ENCODE peak calls at places on chromosomes 13 and 19, in four cellular contexts. One of them, this sample, is unnamed.

GRCh38 chr13:47250141-47250540 is 353.3 kb upstream of the HTR2A start:
- DNase-seq in omental fat pad: no peak
- DNase-seq in cardiac fibroblast: peak; percentile 92
- DNase-seq in Caco-2: no peak
- DNase-seq in this sample: no peak

GRCh38 chr19:8245869-8246835 is 37.0 kb downstream of the CERS4 start:
- DNase-seq in omental fat pad: no peak
- DNase-seq in cardiac fibroblast: no peak
- DNase-seq in Caco-2: peak; percentile 58
- DNase-seq in this sample: no peak

GRCh38 chr19:40673377-40673776 is 17.1 kb downstream of the NUMBL start:
- DNase-seq in omental fat pad: no peak
- DNase-seq in cardiac fibroblast: no peak
- DNase-seq in Caco-2: no peak
- DNase-seq in this sample: no peak

GRCh38 chr19:48810151-48810550 is 678 bp downstream of the BCAT2 start:
- DNase-seq in cardiac fibroblast: no peak
- DNase-seq in Caco-2: no peak
- DNase-seq in omental fat pad: no peak
- DNase-seq in this sample: peak; percentile 31

GRCh38 chr19:5333581-5334365 is 6.8 kb downstream of the PTPRS start:
- DNase-seq in cardiac fibroblast: no peak
- DNase-seq in Caco-2: no peak
- DNase-seq in omental fat pad: no peak
- DNase-seq in this sample: no peak

GRCh38 chr13:51192348-51192747 is 29.9 kb upstream of the FAM124A start:
- DNase-seq in omental fat pad: no peak
- DNase-seq in Caco-2: no peak
- DNase-seq in cardiac fibroblast: peak; percentile 26
- DNase-seq in this sample: no peak

GRCh38 chr19:518292-519231 is 11.3 kb downstream of the TPGS1 start:
- DNase-seq in Caco-2: peak; percentile 84
- DNase-seq in omental fat pad: no peak
- DNase-seq in cardiac fibroblast: peak; percentile 91
- DNase-seq in this sample: no peak

GRCh38 chr13:40794414-40795368 is 5.3 kb downstream of the SLC25A15 start:
- DNase-seq in omental fat pad: no peak
- DNase-seq in Caco-2: no peak
- DNase-seq in cardiac fibroblast: no peak
- DNase-seq in this sample: no peak

GRCh38 chr13:59461411-59461810 is 702.3 kb downstream of the DIAPH3 start:
- DNase-seq in cardiac fibroblast: no peak
- DNase-seq in Caco-2: no peak
- DNase-seq in omental fat pad: no peak
- DNase-seq in this sample: no peak

GRCh38 chr19:38183227-38183914 is 40.7 kb downstream of the DPF1 start:
- DNase-seq in Caco-2: no peak
- DNase-seq in cardiac fibroblast: peak; percentile 35
- DNase-seq in omental fat pad: no peak
- DNase-seq in this sample: no peak

GRCh38 chr19:18762125-18763023 is 28.7 kb downstream of the COMP start:
- DNase-seq in omental fat pad: no peak
- DNase-seq in cardiac fibroblast: peak; percentile 77
- DNase-seq in Caco-2: no peak
- DNase-seq in this sample: no peak

GRCh38 chr13:42174344-42175162 is 97.4 kb upstream of the AKAP11 start:
- DNase-seq in omental fat pad: no peak
- DNase-seq in cardiac fibroblast: no peak
- DNase-seq in Caco-2: no peak
- DNase-seq in this sample: no peak

GRCh38 chr13:20924758-20925394 is 22.3 kb upstream of the XPO4 start:
- DNase-seq in cardiac fibroblast: peak; percentile 92
- DNase-seq in Caco-2: peak; percentile 87
- DNase-seq in omental fat pad: peak; percentile 94
- DNase-seq in this sample: peak; percentile 66

GRCh38 chr19:2231621-2232221 is 4.4 kb downstream of the PLEKHJ1 start:
- DNase-seq in cardiac fibroblast: no peak
- DNase-seq in omental fat pad: no peak
- DNase-seq in Caco-2: no peak
- DNase-seq in this sample: no peak

GRCh38 chr19:13022859-13023636 is 27.8 kb downstream of the NFIX start:
- DNase-seq in cardiac fibroblast: peak; percentile 97
- DNase-seq in omental fat pad: no peak
- DNase-seq in Caco-2: no peak
- DNase-seq in this sample: peak; percentile 77

GRCh38 chr13:113123226-113124150 is 889 bp downstream of the F10 start:
- DNase-seq in Caco-2: no peak
- DNase-seq in omental fat pad: no peak
- DNase-seq in cardiac fibroblast: no peak
- DNase-seq in this sample: no peak

GRCh38 chr13:23980160-23980551 is 82.9 kb upstream of the C1QTNF9B start:
- DNase-seq in Caco-2: peak; percentile 78
- DNase-seq in omental fat pad: peak; percentile 70
- DNase-seq in cardiac fibroblast: peak; percentile 88
- DNase-seq in this sample: peak; percentile 95

GRCh38 chr13:28755546-28755870 is 36.7 kb upstream of the SLC46A3 start:
- DNase-seq in omental fat pad: no peak
- DNase-seq in Caco-2: no peak
- DNase-seq in cardiac fibroblast: no peak
- DNase-seq in this sample: no peak

GRCh38 chr19:47226426-47227346 is 4.3 kb downstream of the BBC3 start:
- DNase-seq in omental fat pad: peak; percentile 54
- DNase-seq in Caco-2: peak; percentile 85
- DNase-seq in cardiac fibroblast: peak; percentile 83
- DNase-seq in this sample: peak; percentile 78
- TF ChIP-seq CTCF in omental fat pad: no peak
- TF ChIP-seq CTCF in Caco-2: no peak
- TF ChIP-seq CTCF in cardiac fibroblast: no peak
- TF ChIP-seq CTCF in this sample: no peak

GRCh38 chr19:57466489-57466888 is 9.5 kb upstream of the VN1R1 start:
- DNase-seq in cardiac fibroblast: no peak
- DNase-seq in omental fat pad: no peak
- DNase-seq in Caco-2: no peak
- DNase-seq in this sample: no peak

GRCh38 chr19:57465680-57466381 is 8.9 kb upstream of the VN1R1 start:
- DNase-seq in Caco-2: peak; percentile 43
- DNase-seq in omental fat pad: no peak
- DNase-seq in cardiac fibroblast: peak; percentile 36
- DNase-seq in this sample: peak; percentile 37
- TF ChIP-seq CTCF in Caco-2: peak; percentile 78
- TF ChIP-seq CTCF in omental fat pad: no peak
- TF ChIP-seq CTCF in cardiac fibroblast: peak; percentile 67
- TF ChIP-seq CTCF in this sample: peak; percentile 44

GRCh38 chr13:27339299-27339698 is 68.7 kb downstream of the RASL11A start:
- DNase-seq in cardiac fibroblast: peak; percentile 52
- DNase-seq in Caco-2: peak; percentile 64
- DNase-seq in omental fat pad: no peak
- DNase-seq in this sample: peak; percentile 64

GRCh38 chr13:27341616-27342015 is 71.0 kb downstream of the RASL11A start:
- DNase-seq in Caco-2: no peak
- DNase-seq in cardiac fibroblast: peak; percentile 14
- DNase-seq in omental fat pad: peak; percentile 39
- DNase-seq in this sample: no peak

GRCh38 chr13:27336005-27336673 is 65.5 kb downstream of the RASL11A start:
- DNase-seq in cardiac fibroblast: peak; percentile 10
- DNase-seq in Caco-2: no peak
- DNase-seq in omental fat pad: no peak
- DNase-seq in this sample: no peak

GRCh38 chr13:27338207-27338606 is 67.6 kb downstream of the RASL11A start:
- DNase-seq in cardiac fibroblast: no peak
- DNase-seq in Caco-2: no peak
- DNase-seq in omental fat pad: no peak
- DNase-seq in this sample: no peak

GRCh38 chr13:27338816-27339215 is 68.2 kb downstream of the RASL11A start:
- DNase-seq in omental fat pad: no peak
- DNase-seq in Caco-2: peak; percentile 54
- DNase-seq in cardiac fibroblast: peak; percentile 19
- DNase-seq in this sample: no peak
- TF ChIP-seq CTCF in omental fat pad: no peak
- TF ChIP-seq CTCF in Caco-2: peak; percentile 21
- TF ChIP-seq CTCF in cardiac fibroblast: peak; percentile 13
- TF ChIP-seq CTCF in this sample: peak; percentile 36

GRCh38 chr13:25934127-25934526 is 117.7 kb downstream of the SHISA2 start:
- DNase-seq in Caco-2: no peak
- DNase-seq in cardiac fibroblast: no peak
- DNase-seq in omental fat pad: no peak
- DNase-seq in this sample: no peak
- TF ChIP-seq CTCF in Caco-2: no peak
- TF ChIP-seq CTCF in cardiac fibroblast: no peak
- TF ChIP-seq CTCF in omental fat pad: no peak
- TF ChIP-seq CTCF in this sample: no peak

GRCh38 chr19:20969498-20969897 is 46.4 kb downstream of the ZNF85 start:
- DNase-seq in Caco-2: no peak
- DNase-seq in omental fat pad: no peak
- DNase-seq in cardiac fibroblast: no peak
- DNase-seq in this sample: no peak
- TF ChIP-seq CTCF in Caco-2: no peak
- TF ChIP-seq CTCF in omental fat pad: no peak
- TF ChIP-seq CTCF in cardiac fibroblast: no peak
- TF ChIP-seq CTCF in this sample: no peak

DNA sequence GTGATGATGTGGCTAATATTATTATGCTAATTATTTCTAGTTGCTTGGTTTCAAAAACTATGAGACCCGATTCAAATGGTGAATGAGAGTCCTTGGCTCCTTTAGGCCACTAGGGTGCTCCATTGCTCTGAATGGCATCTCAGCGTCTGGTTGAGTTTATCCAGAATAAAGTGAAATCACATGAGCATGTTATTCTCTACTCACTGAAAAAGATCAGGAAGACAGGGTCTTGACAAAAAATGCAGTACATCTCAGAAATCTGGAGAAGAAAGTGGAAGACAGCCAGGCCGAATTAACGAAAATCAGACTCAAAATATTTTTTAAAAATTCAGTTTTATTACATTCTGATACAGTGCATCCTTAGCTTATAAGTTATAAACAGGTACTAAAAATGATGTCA is 516.2 kb downstream of the MYO16 start:
- DNase-seq in Caco-2: no peak
- DNase-seq in omental fat pad: no peak
- DNase-seq in cardiac fibroblast: peak; percentile 85
- DNase-seq in this sample: peak; percentile 61
- TF ChIP-seq CTCF in Caco-2: peak; percentile 65
- TF ChIP-seq CTCF in omental fat pad: no peak
- TF ChIP-seq CTCF in cardiac fibroblast: peak; percentile 93
- TF ChIP-seq CTCF in this sample: peak; percentile 26

GRCh38 chr19:16969127-16969526 is 57.5 kb downstream of the CPAMD8 start:
- DNase-seq in Caco-2: no peak
- DNase-seq in omental fat pad: no peak
- DNase-seq in cardiac fibroblast: peak; percentile 49
- DNase-seq in this sample: no peak
- TF ChIP-seq CTCF in Caco-2: no peak
- TF ChIP-seq CTCF in omental fat pad: no peak
- TF ChIP-seq CTCF in cardiac fibroblast: peak; percentile 44
- TF ChIP-seq CTCF in this sample: no peak

DNA sequence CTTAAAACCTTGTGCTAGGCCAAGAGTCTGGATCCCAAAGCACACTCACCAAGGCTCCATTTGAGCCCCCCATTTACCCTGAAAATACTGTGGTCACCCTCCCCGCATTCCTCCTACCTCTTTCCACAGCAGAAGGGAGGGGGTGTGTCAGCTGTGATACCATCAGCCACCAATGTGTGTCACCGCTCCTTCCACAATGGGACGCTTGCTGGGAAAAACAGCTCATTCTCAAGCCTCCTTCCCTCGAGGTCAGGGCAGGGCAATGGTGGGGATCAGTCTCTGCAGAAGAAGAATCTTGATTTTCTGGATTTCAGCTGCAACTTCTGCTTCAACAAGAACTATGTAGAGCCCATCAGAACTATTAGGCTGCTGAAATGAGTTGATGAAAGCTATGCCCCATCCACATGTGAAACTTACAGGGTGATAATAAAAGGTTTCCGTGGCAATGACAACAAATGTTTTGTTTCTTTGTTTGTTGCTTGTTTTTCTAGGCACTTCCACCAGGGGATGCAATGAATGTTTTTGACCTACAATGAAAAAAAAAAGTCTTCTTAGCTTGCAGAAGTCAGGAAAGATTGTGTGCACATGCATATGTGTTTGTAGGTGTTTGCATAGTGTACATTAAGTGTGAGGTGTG is 26.4 kb upstream of the ZNF507 start:
- DNase-seq in Caco-2: peak; percentile 57
- DNase-seq in cardiac fibroblast: no peak
- DNase-seq in omental fat pad: no peak
- DNase-seq in this sample: peak; percentile 35
- TF ChIP-seq CTCF in Caco-2: peak; percentile 35
- TF ChIP-seq CTCF in cardiac fibroblast: no peak
- TF ChIP-seq CTCF in omental fat pad: no peak
- TF ChIP-seq CTCF in this sample: no peak